ENCODE peak calls at places on chromosomes 12 and 14, in six cellular contexts. Y is ecto neural progenitor cell; C is cerebellum; U is iris pigment epithelial cell; X is stimulated activated naive CD8-positive, alpha-beta T cell treated with anti-CD3 and anti-CD28 coated beads, Interleukin-15, Interleukin-2, amounts not matched to agents 100 U/mL and 50 U/mL, for 24 hours; O is NCI-H2171 treated with DMSO at 0.1 percent for 48 hours. F is an unnamed sample.

GRCh38 chr12:30646821-30647220 is 48.8 kb downstream of the IPO8 start:
- DNase-seq in U (no peak), X (no peak), O (no peak), C (no peak), Y (no peak), F (no peak)

GRCh38 chr12:38137287-38137686 is 179.3 kb upstream of the ALG10B start:
- DNase-seq in X (no peak), Y (no peak), U (no peak), C (no peak), O (no peak), F (no peak)

GRCh38 chr14:104936361-104937155 is 11.9 kb downstream of the PLD4 start:
- DNase-seq in O (no peak), X (no peak), C (no peak), U (no peak), Y (no peak), F (no peak)

GRCh38 chr12:130496516-130497120 is 158.9 kb downstream of the PIWIL1 start:
- DNase-seq in O (no peak), U (no peak), X (no peak), Y (no peak), C (no peak), F (no peak)

GRCh38 chr12:67469666-67470065 is 178.9 kb upstream of the DYRK2 start:
- DNase-seq in Y (no peak), C (no peak), X (no peak), U (no peak), O (no peak), F (peak)

GRCh38 chr14:40850191-40850590 is 756.5 kb upstream of the LRFN5 start:
- DNase-seq in C (no peak), X (no peak), U (no peak), O (no peak), Y (no peak), F (no peak)

GRCh38 chr14:98227000-98227726 is 1044.8 kb downstream of the BCL11B start:
- DNase-seq in U (no peak), O (peak), Y (no peak), X (peak), C (no peak), F (no peak)

GRCh38 chr12:94147991-94148840 is at the start of gene PLXNC1:
- DNase-seq in O (peak), C (peak), X (peak), Y (peak), U (peak), F (peak)

GRCh38 chr12:130973109-130973508 is 19.4 kb downstream of the ADGRD1 start:
- DNase-seq in X (no peak), Y (no peak), C (no peak), U (no peak), O (no peak), F (no peak)

GRCh38 chr12:66051361-66051760 is 79.2 kb downstream of the LLPH start:
- DNase-seq in X (no peak), U (no peak), Y (no peak), O (no peak), C (no peak), F (no peak)

GRCh38 chr12:47793015-47793681 is 20.1 kb downstream of the SLC48A1 start:
- DNase-seq in C (no peak), U (no peak), Y (no peak), X (no peak), O (no peak), F (no peak)

GRCh38 chr12:59834659-59835474 is 239.0 kb downstream of the SLC16A7 start:
- DNase-seq in U (peak), X (no peak), C (no peak), O (no peak), Y (no peak), F (no peak)

GRCh38 chr12:116458492-116458891 is 100.7 kb upstream of the MAP1LC3B2 start:
- DNase-seq in X (no peak), Y (no peak), O (no peak), U (no peak), C (no peak), F (no peak)

GRCh38 chr12:109765493-109765810 is 51.8 kb downstream of the FAM222A start:
- DNase-seq in O (no peak), X (no peak), C (no peak), U (no peak), Y (no peak), F (no peak)

GRCh38 chr12:104064842-104065441 is 611 bp downstream of the HCFC2 start:
- DNase-seq in U (no peak), Y (no peak), O (peak), C (peak), X (no peak), F (no peak)

GRCh38 chr14:41285193-41285748 is 321.4 kb upstream of the LRFN5 start:
- DNase-seq in C (no peak), X (peak), Y (peak), U (peak), O (peak), F (peak)

GRCh38 chr12:53500119-53500775 is 836 bp upstream of the TARBP2 start:
- DNase-seq in X (no peak), Y (no peak), O (no peak), U (peak), C (no peak), F (no peak)

F was measured in DND-41.